ENCODE peak calls at places on chromosomes 6 and 20, in ten cellular contexts. F, G, L, E, D, H, O, T, P and Q are unnamed samples. For H3K4me1, the result is how much of the 10 kb centered on the place peaks cover.

GRCh38 chr20:56515657-56516381 is 8.7 kb upstream of the FAM209A start:
- DNase-seq in F (no peak), G (no peak), L (no peak), E (no peak), D (no peak), H (no peak), O (no peak), T (no peak), P (peak), Q (no peak)

GRCh38 chr6:21780601-21781000 is 187.1 kb downstream of the SOX4 start:
- DNase-seq in F (no peak), G (no peak), L (no peak), E (no peak), D (no peak), H (no peak), O (no peak), T (no peak), P (no peak), Q (no peak)

GRCh38 chr20:56722042-56722441 is 92.9 kb downstream of the TFAP2C start:
- DNase-seq in F (no peak), G (no peak), L (no peak), E (no peak), D (no peak), H (no peak), O (peak), T (no peak), P (no peak), Q (peak)

GRCh38 chr6:48628316-48628715 is 517.3 kb upstream of the PTCHD4 start:
- DNase-seq in F (no peak), G (no peak), L (no peak), E (no peak), D (no peak), H (no peak), O (no peak), T (no peak), P (no peak), Q (no peak)

GRCh38 chr6:142537612-142538478 is 236.0 kb downstream of the ADGRG6 start:
- DNase-seq in F (peak), G (peak), L (peak), E (no peak), D (no peak), H (no peak), O (no peak), T (no peak), P (no peak), Q (no peak)

GRCh38 chr20:16104783-16105182 is 468.5 kb downstream of the KIF16B start:
- DNase-seq in F (no peak), G (no peak), L (no peak), E (no peak), D (no peak), H (no peak), O (no peak), T (no peak), P (peak), Q (no peak)

GRCh38 chr6:127102299-127102698 is 16.2 kb upstream of the RSPO3 start:
- DNase-seq in F (peak), G (no peak), L (no peak), E (no peak), D (no peak), H (no peak), O (no peak), T (no peak), P (no peak), Q (no peak)

GRCh38 chr6:116500969-116501433 is 10.4 kb upstream of the CALHM5 start:
- DNase-seq in F (peak), G (no peak), L (no peak), E (no peak), D (no peak), H (no peak), O (no peak), T (no peak), P (no peak), Q (no peak)

GRCh38 chr6:57342148-57342669 is 24.8 kb downstream of the PRIM2 start:
- DNase-seq in F (no peak), G (no peak), L (no peak), E (no peak), D (no peak), H (no peak), O (no peak), T (no peak), P (no peak), Q (no peak)

GRCh38 chr20:47389867-47390347 is 33.4 kb upstream of the ZMYND8 start:
- DNase-seq in F (peak), G (no peak), L (no peak), E (no peak), D (no peak), H (no peak), O (no peak), T (no peak), P (no peak), Q (no peak)

GRCh38 chr6:136113736-136114173 is 136.4 kb downstream of the MTFR2 start:
- DNase-seq in F (peak), G (no peak), L (no peak), E (no peak), D (no peak), H (peak), O (peak), T (no peak), P (peak), Q (peak)

GRCh38 chr6:132648828-132649227 is 10.2 kb downstream of the TAAR1 start:
- DNase-seq in F (no peak), G (no peak), L (no peak), E (no peak), D (no peak), H (no peak), O (no peak), T (no peak), P (no peak), Q (no peak)

GRCh38 chr6:14272111-14273085 is 154.8 kb downstream of the CD83 start:
- DNase-seq in F (peak), G (no peak), L (no peak), E (no peak), D (no peak), H (no peak), O (no peak), T (no peak), P (no peak), Q (no peak)

GRCh38 chr6:48542191-48542590 is 431.2 kb upstream of the PTCHD4 start:
- DNase-seq in F (no peak), G (no peak), L (no peak), E (no peak), D (no peak), H (no peak), O (no peak), T (no peak), P (no peak), Q (no peak)

GRCh38 chr6:43627008-43627825 is 1.8 kb downstream of the GTPBP2 start:
- DNase-seq in F (peak), G (no peak), L (peak), E (peak), D (peak), H (peak), O (peak), T (peak), P (peak), Q (peak)

GRCh38 chr6:147077251-147077650 is 127.0 kb upstream of the STXBP5 start:
- DNase-seq in F (no peak), G (no peak), L (no peak), E (no peak), D (peak), H (no peak), O (no peak), T (peak), P (no peak), Q (no peak)

GRCh38 chr20:58712116-58712822 is 19.7 kb downstream of the NPEPL1 start:
- DNase-seq in F (no peak), G (no peak), L (no peak), E (peak), D (peak), H (peak), O (peak), T (peak), P (peak), Q (no peak)

GRCh38 chr6:29747688-29748250 is 24.5 kb downstream of the HLA-F start:
- DNase-seq in F (no peak), G (no peak), L (no peak), E (no peak), D (no peak), H (peak), O (no peak), T (no peak), P (peak), Q (no peak)

GRCh38 chr20:45070932-45071632 is 29.8 kb downstream of the KCNS1 start:
- DNase-seq in F (no peak), G (no peak), L (no peak), E (no peak), D (no peak), H (no peak), O (no peak), T (no peak), P (no peak), Q (no peak)

GRCh38 chr6:138229663-138230194 is 11.4 kb upstream of the PBOV1 start:
- DNase-seq in F (no peak), G (no peak), L (no peak), E (no peak), D (no peak), H (no peak), O (no peak), T (no peak), P (no peak), Q (no peak)

GRCh38 chr20:11540558-11540957 is 377.1 kb upstream of the BTBD3 start:
- DNase-seq in F (no peak), G (peak), L (no peak), E (no peak), D (no peak), H (no peak), O (no peak), T (no peak), P (no peak), Q (no peak)

GRCh38 chr6:165222315-165223025 is 86.9 kb downstream of the C6orf118 start:
- DNase-seq in F (no peak), G (no peak), L (no peak), E (no peak), D (no peak), H (no peak), O (no peak), T (no peak), P (no peak), Q (no peak)

GRCh38 chr6:165218816-165219215 is 90.6 kb downstream of the C6orf118 start:
- DNase-seq in F (no peak), G (no peak), L (no peak), E (no peak), D (no peak), H (no peak), O (no peak), T (no peak), P (no peak), Q (no peak)

GRCh38 chr6:165223736-165224135 is 85.7 kb downstream of the C6orf118 start:
- DNase-seq in F (no peak), G (no peak), L (no peak), E (no peak), D (no peak), H (no peak), O (no peak), T (no peak), P (no peak), Q (no peak)

GRCh38 chr6:165219629-165220028 is 89.8 kb downstream of the C6orf118 start:
- DNase-seq in F (no peak), G (no peak), L (no peak), E (no peak), D (no peak), H (no peak), O (no peak), T (no peak), P (no peak), Q (no peak)

DNA sequence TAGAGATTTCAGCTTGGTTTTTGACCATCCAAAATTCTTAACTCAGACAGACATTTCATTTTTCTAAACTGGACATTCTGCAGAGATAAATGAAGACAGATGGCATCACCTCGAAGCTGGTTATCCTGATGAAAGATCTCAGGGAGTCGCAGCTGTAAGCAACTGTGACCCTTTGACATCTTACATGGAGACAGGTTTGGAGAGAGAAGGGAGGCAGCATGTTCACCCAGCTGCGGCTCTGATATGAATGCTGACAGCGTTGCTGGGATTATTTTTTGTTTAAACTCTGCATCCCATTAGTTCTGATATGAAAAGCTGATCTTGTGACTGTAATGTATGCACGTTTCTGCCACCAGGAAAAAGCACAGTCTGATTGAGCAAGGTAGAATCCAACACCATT is 89.4 kb downstream of the C6orf118 start:
- DNase-seq in F (no peak), G (no peak), L (no peak), E (no peak), D (no peak), H (no peak), O (no peak), T (no peak), P (no peak), Q (no peak)
- H3K4me1 ChIP-seq in F (under half), G (under half), L (under half), E (under half), D (under half), H (under half), O (under half), T (under half), P (under half), Q (under half)

GRCh38 chr6:1502041-1502440 is 107.7 kb upstream of the FOXC1 start:
- DNase-seq in F (no peak), G (no peak), L (no peak), E (no peak), D (no peak), H (no peak), O (no peak), T (no peak), P (no peak), Q (no peak)
- TF ChIP-seq EP300 in F (no peak), G (no peak), L (no peak), E (no peak), D (no peak), H (no peak), O (no peak), T (no peak), P (no peak), Q (no peak)

DNA sequence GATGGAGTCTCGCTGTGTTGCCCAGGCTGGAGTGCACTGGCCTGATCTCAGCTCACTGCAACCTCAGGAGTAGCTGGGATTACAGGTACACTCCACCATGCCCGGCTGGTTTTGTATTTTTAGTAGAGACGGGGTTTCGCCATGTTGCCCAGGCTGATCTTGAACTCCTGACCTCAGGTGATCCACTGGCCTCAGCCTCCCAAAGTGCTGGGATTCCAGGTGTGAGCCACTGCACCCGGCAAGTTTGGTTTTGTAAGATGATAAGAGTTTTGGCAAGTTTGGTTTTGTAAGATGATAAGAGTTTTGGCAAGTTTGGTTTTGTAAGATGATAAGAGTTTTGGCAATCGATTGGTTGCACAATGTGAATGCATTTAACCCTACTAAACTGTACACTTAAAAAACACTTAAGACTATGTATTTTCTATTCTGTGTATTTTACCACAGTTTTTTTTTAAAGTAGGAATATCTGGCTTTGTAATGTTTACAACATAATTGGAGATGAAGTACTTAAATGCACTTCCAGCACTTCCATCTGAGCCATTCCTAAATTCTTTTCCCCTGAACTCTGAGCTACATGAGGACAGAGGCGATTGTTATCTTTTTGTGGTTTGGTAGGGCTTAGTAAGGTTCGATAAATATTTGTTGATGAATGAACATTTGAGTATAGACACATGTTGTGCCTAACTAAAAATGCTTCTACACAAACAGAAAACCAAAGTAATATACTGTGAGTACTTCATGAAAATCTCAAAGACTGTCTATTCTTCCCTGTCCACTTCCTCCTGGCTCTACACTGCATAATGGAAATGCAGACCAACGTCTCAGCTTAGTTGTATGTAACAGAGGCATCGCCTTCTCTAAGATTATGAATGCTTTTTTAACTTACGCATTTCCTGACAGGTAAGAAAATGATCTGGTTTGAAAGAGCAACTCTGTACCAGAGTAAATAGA is 18.8 kb downstream of the SAMHD1 start:
- DNase-seq in F (no peak), G (no peak), L (peak), E (no peak), D (no peak), H (no peak), O (no peak), T (no peak), P (no peak), Q (no peak)
- H3K27ac ChIP-seq in F (no peak), G (no peak), L (peak), E (no peak), D (no peak), H (no peak), O (peak), T (no peak), P (no peak), Q (peak)

GRCh38 chr6:36110863-36111262 is 19.4 kb upstream of the MAPK13 start:
- DNase-seq in F (no peak), G (no peak), L (no peak), E (no peak), D (no peak), H (no peak), O (no peak), T (no peak), P (peak), Q (no peak)
- H3K4me1 ChIP-seq in F (under half), G (under half), L (under half), E (under half), D (under half), H (under half), O (under half), T (under half), P (under half), Q (under half)

GRCh38 chr6:20571261-20571660 is 37.0 kb downstream of the CDKAL1 start:
- DNase-seq in F (no peak), G (no peak), L (no peak), E (no peak), D (no peak), H (no peak), O (no peak), T (no peak), P (no peak), Q (no peak)
- TF ChIP-seq EP300 in F (no peak), G (no peak), L (no peak), E (no peak), D (no peak), H (no peak), O (no peak), T (no peak), P (no peak), Q (no peak)

GRCh38 chr6:39725632-39725997 is 407 bp upstream of the KIF6 start:
- DNase-seq in F (no peak), G (no peak), L (no peak), E (no peak), D (no peak), H (no peak), O (no peak), T (no peak), P (no peak), Q (no peak)
- H3K27ac ChIP-seq in F (peak), G (no peak), L (no peak), E (no peak), D (peak), H (peak), O (no peak), T (no peak), P (no peak), Q (peak)

DNA sequence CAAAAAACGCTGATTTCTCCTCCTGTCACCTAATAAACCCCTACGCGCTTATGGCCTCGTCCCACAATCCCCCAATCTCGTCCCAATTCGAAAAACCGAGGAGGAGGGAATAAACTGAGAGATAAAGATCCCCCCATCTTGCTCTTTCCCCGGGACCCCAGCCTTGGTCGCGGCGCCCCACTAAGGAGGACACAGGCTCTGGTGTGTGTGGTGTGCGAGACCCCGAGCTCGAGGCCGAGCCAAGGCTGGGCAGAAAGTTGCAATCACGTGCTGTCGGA is 1.3 kb upstream of the NR2E1 start:
- DNase-seq in F (no peak), G (no peak), L (no peak), E (no peak), D (no peak), H (no peak), O (no peak), T (no peak), P (no peak), Q (no peak)
- H3K4me1 ChIP-seq in F (under half), G (under half), L (under half), E (under half), D (half or more), H (half or more), O (under half), T (half or more), P (under half), Q (half or more)

GRCh38 chr20:18326990-18327389 is 38.7 kb downstream of the ZNF133 start:
- DNase-seq in F (no peak), G (no peak), L (no peak), E (no peak), D (no peak), H (no peak), O (no peak), T (no peak), P (no peak), Q (no peak)
- TF ChIP-seq EP300 in F (no peak), G (no peak), L (no peak), E (no peak), D (no peak), H (no peak), O (no peak), T (no peak), P (no peak), Q (no peak)

GRCh38 chr20:62405981-62406513 is 1.0 kb downstream of the CABLES2 start:
- DNase-seq in F (no peak), G (no peak), L (no peak), E (no peak), D (no peak), H (no peak), O (no peak), T (no peak), P (no peak), Q (no peak)

GRCh38 chr20:62408055-62408454 is 970 bp upstream of the CABLES2 start:
- DNase-seq in F (no peak), G (no peak), L (no peak), E (no peak), D (no peak), H (no peak), O (no peak), T (no peak), P (no peak), Q (no peak)

GRCh38 chr20:62405108-62405980 is 1.7 kb downstream of the CABLES2 start:
- DNase-seq in F (peak), G (no peak), L (peak), E (peak), D (peak), H (peak), O (no peak), T (no peak), P (peak), Q (peak)

GRCh38 chr20:62407221-62407992 is at the start of gene CABLES2:
- DNase-seq in F (peak), G (peak), L (peak), E (peak), D (peak), H (peak), O (peak), T (peak), P (peak), Q (peak)

DNA sequence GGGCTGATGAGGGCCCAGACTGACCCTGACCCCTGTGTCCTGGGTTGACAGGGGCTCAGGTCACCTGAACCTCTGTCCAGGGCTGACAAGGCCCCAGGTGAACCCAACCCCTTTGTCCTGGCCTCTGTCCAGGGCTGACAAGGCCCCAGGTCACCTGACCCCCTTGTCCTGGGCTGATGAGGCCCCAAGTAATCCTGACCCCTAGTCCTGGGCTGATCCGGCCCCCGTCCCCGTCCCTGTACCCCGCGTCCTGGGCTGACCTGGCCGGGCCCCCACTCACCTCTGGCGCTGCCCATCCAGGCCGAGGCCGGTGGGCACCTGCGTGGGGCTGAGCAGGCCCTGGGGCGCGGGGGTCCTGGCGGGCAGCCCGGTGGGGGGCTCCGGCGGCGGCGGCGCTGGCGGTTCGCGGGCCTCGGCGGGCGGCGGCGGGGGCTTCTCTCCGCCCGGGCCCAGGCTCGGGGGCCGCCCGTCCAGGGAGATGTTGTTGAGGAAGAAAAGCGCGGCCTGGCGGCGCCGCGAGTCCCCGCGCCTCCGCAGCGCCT is 379 bp downstream of the CABLES2 start:
- DNase-seq in F (no peak), G (no peak), L (peak), E (peak), D (no peak), H (no peak), O (no peak), T (no peak), P (no peak), Q (no peak)
- H3K27ac ChIP-seq in F (peak), G (no peak), L (peak), E (peak), D (peak), H (peak), O (peak), T (no peak), P (peak), Q (peak)